ENCODE peak calls at places on chromosomes 3 and 15, in ten cellular contexts. One of them, this sample, is unnamed.

GRCh38 chr3:72996121-72996472 is 514 bp upstream of the PPP4R2 start:
- DNase-seq in CD8-positive, alpha-beta memory T cell: no peak
- DNase-seq in SHP77 treated with DMSO at 0.1 percent for 48 hours: no peak
- DNase-seq in endothelial cell: no peak
- DNase-seq in fibroblast of lung: no peak
- DNase-seq in posterior cingulate gyrus: no peak
- DNase-seq in left colon: peak; percentile 60
- DNase-seq in HFFc6: no peak
- DNase-seq in activated CD8-positive, alpha-beta T cell treated with anti-CD3 and anti-CD28 coated beads, Interleukin-2, amount 10 ng/mL, durations not matched to agents 7 days and 5 days: peak; percentile 23
- DNase-seq in kidney epithelial cell: no peak
- DNase-seq in this sample: no peak

GRCh38 chr3:45332493-45332892 is 55.9 kb upstream of the LARS2 start:
- DNase-seq in SHP77 treated with DMSO at 0.1 percent for 48 hours: no peak
- DNase-seq in kidney epithelial cell: no peak
- DNase-seq in left colon: no peak
- DNase-seq in fibroblast of lung: no peak
- DNase-seq in CD8-positive, alpha-beta memory T cell: no peak
- DNase-seq in posterior cingulate gyrus: no peak
- DNase-seq in endothelial cell: no peak
- DNase-seq in activated CD8-positive, alpha-beta T cell treated with anti-CD3 and anti-CD28 coated beads, Interleukin-2, amount 10 ng/mL, durations not matched to agents 7 days and 5 days: no peak
- DNase-seq in HFFc6: no peak
- DNase-seq in this sample: no peak

GRCh38 chr3:46943237-46944187 is 33.0 kb downstream of the CCDC12 start:
- DNase-seq in kidney epithelial cell: no peak
- DNase-seq in HFFc6: no peak
- DNase-seq in endothelial cell: no peak
- DNase-seq in activated CD8-positive, alpha-beta T cell treated with anti-CD3 and anti-CD28 coated beads, Interleukin-2, amount 10 ng/mL, durations not matched to agents 7 days and 5 days: no peak
- DNase-seq in posterior cingulate gyrus: no peak
- DNase-seq in fibroblast of lung: no peak
- DNase-seq in CD8-positive, alpha-beta memory T cell: no peak
- DNase-seq in left colon: peak; percentile 69
- DNase-seq in SHP77 treated with DMSO at 0.1 percent for 48 hours: no peak
- DNase-seq in this sample: no peak

GRCh38 chr3:134374791-134375541 is 719 bp upstream of the AMOTL2 start:
- DNase-seq in CD8-positive, alpha-beta memory T cell: no peak
- DNase-seq in kidney epithelial cell: no peak
- DNase-seq in posterior cingulate gyrus: no peak
- DNase-seq in SHP77 treated with DMSO at 0.1 percent for 48 hours: no peak
- DNase-seq in HFFc6: peak; percentile 69
- DNase-seq in left colon: peak; percentile 78
- DNase-seq in activated CD8-positive, alpha-beta T cell treated with anti-CD3 and anti-CD28 coated beads, Interleukin-2, amount 10 ng/mL, durations not matched to agents 7 days and 5 days: no peak
- DNase-seq in endothelial cell: no peak
- DNase-seq in fibroblast of lung: no peak
- DNase-seq in this sample: no peak

GRCh38 chr3:62567097-62568021 is 194.0 kb upstream of the FEZF2 start:
- DNase-seq in fibroblast of lung: peak; percentile 86
- DNase-seq in posterior cingulate gyrus: peak; percentile 18
- DNase-seq in endothelial cell: no peak
- DNase-seq in CD8-positive, alpha-beta memory T cell: no peak
- DNase-seq in SHP77 treated with DMSO at 0.1 percent for 48 hours: no peak
- DNase-seq in activated CD8-positive, alpha-beta T cell treated with anti-CD3 and anti-CD28 coated beads, Interleukin-2, amount 10 ng/mL, durations not matched to agents 7 days and 5 days: no peak
- DNase-seq in HFFc6: peak; percentile 44
- DNase-seq in kidney epithelial cell: no peak
- DNase-seq in left colon: no peak
- DNase-seq in this sample: peak; percentile 86

GRCh38 chr3:100144255-100144866 is 30.1 kb upstream of the FILIP1L start:
- DNase-seq in SHP77 treated with DMSO at 0.1 percent for 48 hours: no peak
- DNase-seq in endothelial cell: no peak
- DNase-seq in CD8-positive, alpha-beta memory T cell: no peak
- DNase-seq in left colon: no peak
- DNase-seq in fibroblast of lung: no peak
- DNase-seq in activated CD8-positive, alpha-beta T cell treated with anti-CD3 and anti-CD28 coated beads, Interleukin-2, amount 10 ng/mL, durations not matched to agents 7 days and 5 days: peak; percentile 59
- DNase-seq in HFFc6: no peak
- DNase-seq in posterior cingulate gyrus: no peak
- DNase-seq in kidney epithelial cell: no peak
- DNase-seq in this sample: no peak

GRCh38 chr15:80419546-80419945 is 15.4 kb downstream of the ARNT2 start:
- DNase-seq in left colon: no peak
- DNase-seq in endothelial cell: no peak
- DNase-seq in kidney epithelial cell: no peak
- DNase-seq in CD8-positive, alpha-beta memory T cell: no peak
- DNase-seq in SHP77 treated with DMSO at 0.1 percent for 48 hours: no peak
- DNase-seq in fibroblast of lung: peak; percentile 28
- DNase-seq in posterior cingulate gyrus: no peak
- DNase-seq in activated CD8-positive, alpha-beta T cell treated with anti-CD3 and anti-CD28 coated beads, Interleukin-2, amount 10 ng/mL, durations not matched to agents 7 days and 5 days: no peak
- DNase-seq in HFFc6: no peak
- DNase-seq in this sample: no peak

GRCh38 chr15:95174880-95175279 is 943.5 kb downstream of the MCTP2 start:
- DNase-seq in SHP77 treated with DMSO at 0.1 percent for 48 hours: no peak
- DNase-seq in endothelial cell: no peak
- DNase-seq in fibroblast of lung: peak; percentile 67
- DNase-seq in kidney epithelial cell: peak; percentile 18
- DNase-seq in CD8-positive, alpha-beta memory T cell: no peak
- DNase-seq in activated CD8-positive, alpha-beta T cell treated with anti-CD3 and anti-CD28 coated beads, Interleukin-2, amount 10 ng/mL, durations not matched to agents 7 days and 5 days: no peak
- DNase-seq in HFFc6: no peak
- DNase-seq in left colon: no peak
- DNase-seq in posterior cingulate gyrus: no peak
- DNase-seq in this sample: peak; percentile 79

GRCh38 chr15:40047413-40048154 is 8.6 kb upstream of the SRP14 start:
- DNase-seq in endothelial cell: no peak
- DNase-seq in HFFc6: peak; percentile 68
- DNase-seq in CD8-positive, alpha-beta memory T cell: no peak
- DNase-seq in activated CD8-positive, alpha-beta T cell treated with anti-CD3 and anti-CD28 coated beads, Interleukin-2, amount 10 ng/mL, durations not matched to agents 7 days and 5 days: peak; percentile 74
- DNase-seq in fibroblast of lung: peak; percentile 84
- DNase-seq in posterior cingulate gyrus: no peak
- DNase-seq in kidney epithelial cell: peak; percentile 84
- DNase-seq in left colon: peak; percentile 71
- DNase-seq in SHP77 treated with DMSO at 0.1 percent for 48 hours: no peak
- DNase-seq in this sample: peak; percentile 79

GRCh38 chr3:167302710-167303109 is 77.4 kb downstream of the ZBBX start:
- DNase-seq in endothelial cell: no peak
- DNase-seq in left colon: no peak
- DNase-seq in activated CD8-positive, alpha-beta T cell treated with anti-CD3 and anti-CD28 coated beads, Interleukin-2, amount 10 ng/mL, durations not matched to agents 7 days and 5 days: no peak
- DNase-seq in SHP77 treated with DMSO at 0.1 percent for 48 hours: no peak
- DNase-seq in CD8-positive, alpha-beta memory T cell: no peak
- DNase-seq in HFFc6: no peak
- DNase-seq in posterior cingulate gyrus: no peak
- DNase-seq in kidney epithelial cell: no peak
- DNase-seq in fibroblast of lung: no peak
- DNase-seq in this sample: no peak

GRCh38 chr15:72585659-72586058 is 68.8 kb upstream of the GOLGA6B start:
- DNase-seq in SHP77 treated with DMSO at 0.1 percent for 48 hours: no peak
- DNase-seq in left colon: no peak
- DNase-seq in posterior cingulate gyrus: no peak
- DNase-seq in HFFc6: peak; percentile 15
- DNase-seq in CD8-positive, alpha-beta memory T cell: no peak
- DNase-seq in activated CD8-positive, alpha-beta T cell treated with anti-CD3 and anti-CD28 coated beads, Interleukin-2, amount 10 ng/mL, durations not matched to agents 7 days and 5 days: no peak
- DNase-seq in endothelial cell: no peak
- DNase-seq in kidney epithelial cell: no peak
- DNase-seq in fibroblast of lung: peak; percentile 25
- DNase-seq in this sample: peak; percentile 31

GRCh38 chr15:74767167-74768098 is 14.4 kb upstream of the CSK start:
- DNase-seq in SHP77 treated with DMSO at 0.1 percent for 48 hours: no peak
- DNase-seq in endothelial cell: no peak
- DNase-seq in activated CD8-positive, alpha-beta T cell treated with anti-CD3 and anti-CD28 coated beads, Interleukin-2, amount 10 ng/mL, durations not matched to agents 7 days and 5 days: no peak
- DNase-seq in posterior cingulate gyrus: no peak
- DNase-seq in fibroblast of lung: no peak
- DNase-seq in left colon: no peak
- DNase-seq in kidney epithelial cell: no peak
- DNase-seq in HFFc6: no peak
- DNase-seq in CD8-positive, alpha-beta memory T cell: no peak
- DNase-seq in this sample: no peak

GRCh38 chr15:68503791-68504720 is 72.1 kb upstream of the ITGA11 start:
- DNase-seq in activated CD8-positive, alpha-beta T cell treated with anti-CD3 and anti-CD28 coated beads, Interleukin-2, amount 10 ng/mL, durations not matched to agents 7 days and 5 days: peak; percentile 18
- DNase-seq in left colon: no peak
- DNase-seq in fibroblast of lung: peak; percentile 78
- DNase-seq in SHP77 treated with DMSO at 0.1 percent for 48 hours: no peak
- DNase-seq in CD8-positive, alpha-beta memory T cell: no peak
- DNase-seq in HFFc6: no peak
- DNase-seq in endothelial cell: no peak
- DNase-seq in posterior cingulate gyrus: no peak
- DNase-seq in kidney epithelial cell: no peak
- DNase-seq in this sample: no peak

GRCh38 chr3:131216801-131217200 is 164.8 kb upstream of the NUDT16 start:
- DNase-seq in left colon: no peak
- DNase-seq in CD8-positive, alpha-beta memory T cell: no peak
- DNase-seq in SHP77 treated with DMSO at 0.1 percent for 48 hours: no peak
- DNase-seq in activated CD8-positive, alpha-beta T cell treated with anti-CD3 and anti-CD28 coated beads, Interleukin-2, amount 10 ng/mL, durations not matched to agents 7 days and 5 days: no peak
- DNase-seq in endothelial cell: no peak
- DNase-seq in HFFc6: peak; percentile 64
- DNase-seq in posterior cingulate gyrus: no peak
- DNase-seq in kidney epithelial cell: peak; percentile 81
- DNase-seq in fibroblast of lung: peak; percentile 88
- DNase-seq in this sample: peak; percentile 68

GRCh38 chr3:11568503-11569155 is 75.1 kb downstream of the VGLL4 start:
- DNase-seq in kidney epithelial cell: peak; percentile 86
- DNase-seq in SHP77 treated with DMSO at 0.1 percent for 48 hours: no peak
- DNase-seq in fibroblast of lung: peak; percentile 97
- DNase-seq in left colon: no peak
- DNase-seq in HFFc6: peak; percentile 95
- DNase-seq in activated CD8-positive, alpha-beta T cell treated with anti-CD3 and anti-CD28 coated beads, Interleukin-2, amount 10 ng/mL, durations not matched to agents 7 days and 5 days: no peak
- DNase-seq in endothelial cell: no peak
- DNase-seq in posterior cingulate gyrus: peak; percentile 67
- DNase-seq in CD8-positive, alpha-beta memory T cell: no peak
- DNase-seq in this sample: peak; percentile 86

GRCh38 chr15:82832601-82833209 is 23.3 kb downstream of the WHAMM start:
- DNase-seq in activated CD8-positive, alpha-beta T cell treated with anti-CD3 and anti-CD28 coated beads, Interleukin-2, amount 10 ng/mL, durations not matched to agents 7 days and 5 days: peak; percentile 38
- DNase-seq in HFFc6: peak; percentile 93
- DNase-seq in kidney epithelial cell: peak; percentile 89
- DNase-seq in SHP77 treated with DMSO at 0.1 percent for 48 hours: no peak
- DNase-seq in fibroblast of lung: peak; percentile 93
- DNase-seq in endothelial cell: no peak
- DNase-seq in CD8-positive, alpha-beta memory T cell: no peak
- DNase-seq in posterior cingulate gyrus: no peak
- DNase-seq in left colon: no peak
- DNase-seq in this sample: peak; percentile 91

GRCh38 chr3:197499427-197499826 is 56.3 kb downstream of the BDH1 start:
- DNase-seq in fibroblast of lung: peak; percentile 92
- DNase-seq in activated CD8-positive, alpha-beta T cell treated with anti-CD3 and anti-CD28 coated beads, Interleukin-2, amount 10 ng/mL, durations not matched to agents 7 days and 5 days: no peak
- DNase-seq in kidney epithelial cell: peak; percentile 70
- DNase-seq in endothelial cell: no peak
- DNase-seq in HFFc6: peak; percentile 70
- DNase-seq in left colon: peak; percentile 84
- DNase-seq in posterior cingulate gyrus: no peak
- DNase-seq in CD8-positive, alpha-beta memory T cell: no peak
- DNase-seq in SHP77 treated with DMSO at 0.1 percent for 48 hours: no peak
- DNase-seq in this sample: peak; percentile 69

GRCh38 chr3:53182759-53183355 is 21.8 kb downstream of the PRKCD start:
- DNase-seq in HFFc6: no peak
- DNase-seq in activated CD8-positive, alpha-beta T cell treated with anti-CD3 and anti-CD28 coated beads, Interleukin-2, amount 10 ng/mL, durations not matched to agents 7 days and 5 days: no peak
- DNase-seq in left colon: no peak
- DNase-seq in CD8-positive, alpha-beta memory T cell: no peak
- DNase-seq in kidney epithelial cell: no peak
- DNase-seq in fibroblast of lung: no peak
- DNase-seq in posterior cingulate gyrus: no peak
- DNase-seq in endothelial cell: no peak
- DNase-seq in SHP77 treated with DMSO at 0.1 percent for 48 hours: no peak
- DNase-seq in this sample: no peak

GRCh38 chr15:51444112-51444511 is 102.7 kb downstream of the GLDN start:
- DNase-seq in posterior cingulate gyrus: no peak
- DNase-seq in fibroblast of lung: no peak
- DNase-seq in SHP77 treated with DMSO at 0.1 percent for 48 hours: no peak
- DNase-seq in endothelial cell: no peak
- DNase-seq in CD8-positive, alpha-beta memory T cell: no peak
- DNase-seq in left colon: no peak
- DNase-seq in kidney epithelial cell: no peak
- DNase-seq in HFFc6: no peak
- DNase-seq in activated CD8-positive, alpha-beta T cell treated with anti-CD3 and anti-CD28 coated beads, Interleukin-2, amount 10 ng/mL, durations not matched to agents 7 days and 5 days: no peak
- DNase-seq in this sample: no peak

GRCh38 chr3:40078590-40078989 is 230.9 kb upstream of the EIF1B start:
- DNase-seq in kidney epithelial cell: no peak
- DNase-seq in CD8-positive, alpha-beta memory T cell: no peak
- DNase-seq in endothelial cell: no peak
- DNase-seq in posterior cingulate gyrus: no peak
- DNase-seq in left colon: no peak
- DNase-seq in HFFc6: no peak
- DNase-seq in SHP77 treated with DMSO at 0.1 percent for 48 hours: no peak
- DNase-seq in activated CD8-positive, alpha-beta T cell treated with anti-CD3 and anti-CD28 coated beads, Interleukin-2, amount 10 ng/mL, durations not matched to agents 7 days and 5 days: no peak
- DNase-seq in fibroblast of lung: no peak
- DNase-seq in this sample: no peak